ENCODE peak calls at places on chromosomes 6 and 20, in seven cellular contexts. P, E, H, K, N, C and D are unnamed samples.

GRCh38 chr20:51797357-51798025 is 4.8 kb downstream of the SALL4 start:
- DNase-seq in H (no peak), N (no peak), E (no peak), P (no peak), K (no peak), C (no peak), D (no peak)

GRCh38 chr20:47960277-47960676 is 175.0 kb upstream of the SULF2 start:
- DNase-seq in H (no peak), C (no peak), E (no peak), K (no peak), N (no peak), P (no peak), D (no peak)

GRCh38 chr20:19735446-19735845 is 22.6 kb upstream of the RIN2 start:
- DNase-seq in H (peak), C (peak), E (peak), N (peak), P (peak), K (no peak), D (no peak)

GRCh38 chr20:19835533-19836222 is 77.6 kb downstream of the RIN2 start:
- DNase-seq in C (no peak), E (no peak), K (no peak), H (no peak), N (no peak), P (no peak), D (no peak)

GRCh38 chr20:25274481-25274880 is 26.6 kb downstream of the PYGB start:
- DNase-seq in N (peak), H (no peak), K (no peak), P (no peak), C (peak), E (peak), D (no peak)

GRCh38 chr6:7769702-7770101 is 43.8 kb downstream of the BMP6 start:
- DNase-seq in N (no peak), P (no peak), K (no peak), H (no peak), C (no peak), E (no peak), D (no peak)

GRCh38 chr6:44135173-44135748 is 7.9 kb downstream of the TMEM63B start:
- DNase-seq in N (no peak), H (no peak), C (no peak), P (no peak), E (no peak), K (no peak), D (no peak)

GRCh38 chr20:47681977-47682812 is 103.1 kb downstream of the SULF2 start:
- DNase-seq in E (peak), N (no peak), C (peak), H (no peak), K (no peak), P (peak), D (no peak)

GRCh38 chr6:157821342-157822033 is 1.6 kb upstream of the SNX9 start:
- DNase-seq in K (no peak), H (no peak), E (no peak), N (no peak), C (no peak), P (no peak), D (no peak)

GRCh38 chr6:80165143-80165542 is 58.7 kb downstream of the BCKDHB start:
- DNase-seq in E (no peak), P (no peak), C (no peak), N (no peak), K (no peak), H (no peak), D (no peak)

GRCh38 chr20:18984238-18985200 is 170.9 kb downstream of the SCP2D1 start:
- DNase-seq in P (peak), E (peak), K (no peak), N (no peak), C (peak), H (no peak), D (no peak)

GRCh38 chr20:37389844-37390275 is 43.9 kb downstream of the SRC start:
- DNase-seq in N (no peak), E (peak), P (no peak), H (no peak), K (no peak), C (no peak), D (no peak)

GRCh38 chr20:37867289-37868195 is 35.4 kb upstream of the VSTM2L start:
- DNase-seq in P (no peak), K (no peak), H (no peak), E (no peak), C (no peak), N (no peak), D (no peak)

GRCh38 chr20:62616728-62617621 is 25.3 kb upstream of the SLCO4A1 start:
- DNase-seq in E (peak), C (peak), N (peak), H (no peak), K (peak), P (no peak), D (no peak)

GRCh38 chr6:4805553-4806307 is 29.5 kb downstream of the CDYL start:
- DNase-seq in C (peak), N (peak), P (no peak), E (peak), K (no peak), H (no peak), D (no peak)

GRCh38 chr6:148364056-148364844 is 21.6 kb downstream of the SASH1 start:
- DNase-seq in N (no peak), C (no peak), K (no peak), E (no peak), P (no peak), H (no peak), D (no peak)

GRCh38 chr20:9068232-9068781 is 580 bp upstream of the PLCB4 start:
- DNase-seq in P (no peak), K (no peak), E (peak), H (no peak), N (peak), C (peak), D (no peak)

GRCh38 chr6:107600936-107601335 is 111.0 kb downstream of the SOBP start:
- DNase-seq in K (no peak), C (no peak), P (peak), E (peak), N (peak), H (no peak), D (no peak)

GRCh38 chr20:63858393-63859165 is 2.7 kb upstream of the ABHD16B start:
- DNase-seq in E (peak), P (no peak), H (no peak), N (no peak), K (no peak), C (peak), D (no peak)

GRCh38 chr6:1716845-1717244 is 107.1 kb downstream of the FOXC1 start:
- DNase-seq in P (no peak), C (no peak), K (no peak), E (no peak), N (no peak), H (no peak), D (no peak)

GRCh38 chr20:14832630-14833029 is 495.2 kb upstream of the FLRT3 start:
- DNase-seq in P (no peak), K (no peak), H (no peak), C (no peak), E (no peak), N (no peak), D (no peak)

GRCh38 chr20:45080867-45081616 is 19.9 kb downstream of the KCNS1 start:
- DNase-seq in K (no peak), C (no peak), P (no peak), N (no peak), H (no peak), E (no peak), D (no peak)
- TF ChIP-seq CTCF in K (peak), C (no peak), P (no peak), N (no peak), H (no peak), E (no peak), D (peak)

GRCh38 chr6:159715605-159716004 is 11.7 kb upstream of the WTAP start:
- DNase-seq in K (no peak), N (no peak), E (no peak), H (no peak), C (no peak), P (no peak), D (no peak)
- H3K27ac ChIP-seq in K (no peak), N (peak), E (no peak), H (peak), C (peak), P (peak), D (peak)

GRCh38 chr20:24100370-24101011 is 111.9 kb upstream of the GGTLC1 start:
- DNase-seq in N (peak), C (peak), H (no peak), P (no peak), K (peak), E (no peak), D (no peak)
- TF ChIP-seq CTCF in N (peak), C (peak), H (peak), P (peak), K (peak), E (no peak), D (peak)

DNA sequence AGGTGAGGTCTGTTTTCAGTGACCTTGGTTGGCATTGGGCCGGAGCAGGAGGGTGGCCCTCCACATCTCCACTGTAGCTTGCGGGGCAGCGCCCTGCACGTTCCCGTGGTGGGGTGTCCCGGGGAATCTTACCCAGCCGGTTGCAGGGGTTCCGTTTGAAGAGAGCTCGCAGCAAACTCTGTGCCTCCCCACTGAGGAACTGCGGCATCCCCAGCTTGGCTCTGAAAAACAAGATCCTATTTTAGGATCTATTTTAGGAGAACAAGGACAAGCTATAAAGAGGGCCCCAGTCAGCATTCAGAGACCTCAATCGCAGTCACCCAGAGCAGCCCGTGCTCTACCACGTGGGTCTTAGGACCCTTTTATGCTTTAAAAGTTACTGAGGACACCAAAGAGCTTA is 97.8 kb downstream of the RAMACL start:
- DNase-seq in N (no peak), E (no peak), P (no peak), K (no peak), C (no peak), H (no peak), D (no peak)
- H3K27ac ChIP-seq in N (peak), E (no peak), P (peak), K (peak), C (peak), H (peak), D (peak)

DNA sequence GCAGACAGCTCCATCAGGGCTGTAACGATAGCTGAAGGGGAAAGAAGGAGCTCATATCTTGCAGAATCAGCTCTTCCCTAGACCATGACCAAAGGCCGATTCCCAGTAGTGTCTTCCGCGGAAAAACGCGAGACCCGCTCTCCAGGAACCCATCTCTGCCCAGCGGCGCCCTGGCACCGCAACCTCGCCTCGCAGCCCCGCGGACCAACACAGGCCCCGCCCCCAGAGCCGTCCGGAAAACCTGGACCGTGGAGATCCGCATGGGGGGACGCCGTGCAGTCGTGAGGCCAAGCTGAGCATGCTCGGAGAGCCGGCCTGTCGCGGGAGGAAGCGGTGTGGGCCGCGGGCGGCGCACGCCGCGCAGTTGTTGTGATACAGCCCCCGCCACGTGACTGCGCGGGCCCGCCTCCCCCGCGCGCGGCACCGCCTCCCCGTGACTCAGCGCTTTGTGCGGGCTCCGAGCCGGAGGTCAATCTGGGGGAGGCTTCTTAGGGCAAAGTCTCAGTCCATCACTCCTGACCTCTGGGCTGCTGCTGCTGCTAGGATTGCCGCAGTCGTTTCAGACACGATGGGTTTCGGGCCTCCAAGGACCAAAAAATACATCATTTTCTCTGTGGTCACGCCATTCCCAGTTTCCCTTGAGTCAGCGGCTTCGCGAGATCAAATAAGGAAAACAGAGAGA is 3.1 kb upstream of the GCLC start:
- DNase-seq in N (peak), K (peak), C (peak), P (peak), E (peak), H (peak), D (peak)
- TF ChIP-seq CTCF in N (no peak), K (no peak), C (peak), P (no peak), E (no peak), H (peak), D (peak)